ENCODE peak calls at places on chromosomes 7 and 10, in four cellular contexts. Q, O, Z and T are unnamed samples.

GRCh38 chr10:11598749-11599396 is 12.6 kb downstream of the USP6NL start:
- DNase-seq in O (no peak), Z (no peak), Q (no peak), T (no peak)

GRCh38 chr10:70551971-70552422 is 50.5 kb downstream of the PRF1 start:
- DNase-seq in Q (no peak), O (peak; percentile 49), Z (no peak), T (peak; percentile 69)

GRCh38 chr10:3740157-3740871 is 44.7 kb downstream of the KLF6 start:
- DNase-seq in Z (no peak), O (no peak), Q (no peak), T (no peak)

GRCh38 chr10:79272353-79272752 is 74.9 kb upstream of the PPIF start:
- DNase-seq in Z (no peak), O (no peak), Q (no peak), T (no peak)

GRCh38 chr10:11290156-11290890 is 272.7 kb downstream of the CELF2 start:
- DNase-seq in O (no peak), Z (no peak), Q (no peak), T (no peak)

GRCh38 chr10:113268186-113268585 is 284.7 kb upstream of the HABP2 start:
- DNase-seq in O (no peak), Q (no peak), Z (no peak), T (no peak)

GRCh38 chr10:317219-317868 is 182.1 kb downstream of the ZMYND11 start:
- DNase-seq in O (no peak), Q (peak; percentile 36), Z (no peak), T (peak; percentile 84)

GRCh38 chr10:25504838-25505237 is 330.0 kb downstream of the GPR158 start:
- DNase-seq in Z (no peak), O (no peak), Q (no peak), T (no peak)

GRCh38 chr10:57818522-57818921 is 449.2 kb downstream of the IPMK start:
- DNase-seq in O (no peak), Z (no peak), Q (no peak), T (no peak)

GRCh38 chr10:125982256-125982948 is 86.0 kb downstream of the FANK1 start:
- DNase-seq in O (peak; percentile 74), Q (no peak), Z (no peak), T (no peak)

GRCh38 chr10:7027913-7028808 is 382.7 kb downstream of the SFMBT2 start:
- DNase-seq in Q (no peak), O (no peak), Z (no peak), T (no peak)

GRCh38 chr7:36570508-36571219 is 153.6 kb downstream of the AOAH start:
- DNase-seq in O (no peak), Q (no peak), Z (no peak), T (no peak)

GRCh38 chr7:81501220-81501619 is 268.6 kb downstream of the HGF start:
- DNase-seq in Z (no peak), O (no peak), Q (no peak), T (no peak)

GRCh38 chr10:103168436-103168835 is 24.6 kb downstream of the NT5C2 start:
- DNase-seq in Z (no peak), O (no peak), Q (no peak), T (no peak)

GRCh38 chr10:103171278-103171677 is 21.8 kb downstream of the NT5C2 start:
- DNase-seq in O (no peak), Q (no peak), Z (no peak), T (no peak)

DNA sequence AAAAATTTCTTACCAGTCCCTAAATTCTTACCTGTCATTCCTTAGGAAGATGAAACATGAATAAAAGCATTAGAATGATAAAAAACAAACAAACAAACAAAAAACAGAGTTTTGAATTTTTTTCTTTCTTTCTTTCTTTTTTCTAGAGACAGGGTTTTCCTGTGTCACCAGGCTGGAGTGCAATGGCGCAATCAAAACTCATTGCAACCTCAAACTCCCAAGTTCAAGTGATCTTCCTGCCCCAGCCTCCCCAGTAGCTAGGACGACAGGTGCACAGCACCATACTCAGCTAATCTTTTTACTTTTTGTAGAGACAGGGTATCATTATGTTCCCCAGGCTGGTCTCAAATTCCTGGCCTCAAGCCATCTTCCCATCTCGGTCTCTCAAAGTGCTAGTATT is 26.5 kb downstream of the NT5C2 start:
- DNase-seq in Z (no peak), Q (no peak), O (no peak), T (no peak)
- TF ChIP-seq CTCF in Z (no peak), Q (no peak), O (no peak), T (no peak)

DNA sequence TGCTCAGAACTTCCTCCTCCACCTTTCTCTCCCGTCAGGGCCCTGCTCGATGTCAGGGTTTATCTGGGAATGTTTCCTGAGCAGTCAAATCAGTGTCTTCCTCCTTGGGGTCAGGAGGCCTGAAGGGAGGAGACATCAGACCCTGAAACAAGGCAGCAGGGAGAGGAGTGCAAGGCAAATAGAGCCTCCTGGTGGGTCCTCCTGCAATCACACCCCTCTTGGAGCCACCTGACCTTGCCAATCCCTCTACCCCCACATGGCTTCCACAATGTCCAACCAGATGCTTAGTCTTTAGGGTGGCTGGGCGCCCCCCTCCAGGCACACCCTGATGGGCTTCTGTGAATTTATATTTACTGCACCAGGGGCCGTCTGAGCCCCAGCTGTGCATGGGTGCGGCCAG is 12.2 kb downstream of the GPR26 start:
- DNase-seq in Z (no peak), O (no peak), Q (no peak), T (no peak)
- TF ChIP-seq CTCF in Z (no peak), O (no peak), Q (no peak), T (no peak)

GRCh38 chr7:99557940-99558305 is 519 bp upstream of the ZNF655 start:
- DNase-seq in O (no peak), Z (no peak), Q (no peak), T (no peak)
- TF ChIP-seq CTCF in O (no peak), Z (no peak), Q (no peak), T (no peak)

GRCh38 chr7:142389544-142389943 is 131.7 kb upstream of the PRSS58 start:
- DNase-seq in O (no peak), Z (no peak), Q (no peak), T (no peak)

GRCh38 chr7:142385528-142386340 is 127.9 kb upstream of the PRSS58 start:
- DNase-seq in O (no peak), Z (no peak), Q (no peak), T (peak; percentile 76)

DNA sequence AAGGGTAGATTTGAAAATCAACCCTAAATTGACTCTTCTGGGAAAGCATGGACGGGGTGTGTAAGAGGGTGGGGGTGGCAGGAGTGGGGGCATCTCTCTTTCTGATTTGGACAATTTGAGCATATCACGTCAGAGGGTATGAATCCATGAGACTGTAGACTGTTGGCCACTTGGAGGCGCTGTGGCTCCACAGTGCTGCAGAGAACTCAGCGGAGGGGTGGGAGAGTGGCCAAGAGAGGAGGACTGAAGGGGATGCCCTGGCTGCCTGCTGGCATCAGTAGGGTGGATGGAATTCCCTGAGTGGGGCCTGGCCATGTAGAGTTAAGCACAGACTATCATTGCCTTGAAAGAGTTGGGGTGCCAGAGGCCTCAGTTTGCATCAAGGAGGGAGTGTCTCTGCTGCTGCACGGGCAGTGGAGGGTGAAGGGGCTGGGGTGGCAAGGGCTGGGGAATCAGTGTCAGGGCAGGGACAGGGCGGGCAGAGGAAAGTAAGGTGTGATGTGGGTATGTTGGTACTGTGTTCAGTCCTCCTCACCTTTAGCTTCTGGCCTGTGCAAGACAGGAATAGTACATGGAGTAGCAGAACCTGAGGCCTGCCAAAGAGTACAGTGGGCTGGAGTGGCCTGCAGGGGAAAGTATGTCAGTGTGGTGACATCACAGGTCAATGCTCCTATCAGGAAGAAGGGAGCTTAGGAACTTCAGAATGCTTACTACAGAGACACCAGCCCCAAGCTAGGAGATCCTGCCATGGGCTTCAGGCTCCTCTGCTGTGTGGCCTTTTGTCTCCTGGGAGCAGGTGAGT is 133.5 kb upstream of the PRSS58 start:
- DNase-seq in Z (no peak), Q (no peak), O (no peak), T (no peak)
- TF ChIP-seq CTCF in Z (no peak), Q (no peak), O (no peak), T (no peak)

GRCh38 chr10:91908358-91909177 is 718 bp downstream of the FGFBP3 start:
- DNase-seq in Z (peak; percentile 68), O (peak; percentile 38), Q (peak; percentile 56), T (peak; percentile 93)
- TF ChIP-seq CTCF in Z (peak; percentile 11), O (peak; percentile 31), Q (peak; percentile 37), T (peak; percentile 43)

GRCh38 chr7:50140688-50141087 is 47.6 kb upstream of the ZPBP start:
- DNase-seq in O (no peak), Z (no peak), Q (no peak), T (no peak)

GRCh38 chr7:50141854-50142253 is 48.8 kb upstream of the ZPBP start:
- DNase-seq in Q (no peak), O (no peak), Z (no peak), T (no peak)

GRCh38 chr7:50145801-50146338 is 52.8 kb upstream of the ZPBP start:
- DNase-seq in Q (no peak), O (no peak), Z (no peak), T (no peak)

GRCh38 chr7:50141131-50141530 is 48.1 kb upstream of the ZPBP start:
- DNase-seq in Q (no peak), O (no peak), Z (no peak), T (no peak)

GRCh38 chr7:50142421-50143113 is 49.5 kb upstream of the ZPBP start:
- DNase-seq in Z (no peak), Q (no peak), O (no peak), T (no peak)
- TF ChIP-seq CTCF in Z (peak; percentile 53), Q (peak; percentile 60), O (peak; percentile 52), T (peak; percentile 61)